ENCODE peak calls at places on chromosome 12, in ten cellular contexts. One of them, this sample, is unnamed.

GRCh38 chr12:96047621-96048211 is 12.3 kb upstream of the LTA4H start:
- DNase-seq in NK-92 treated with Interleukin-12 subunit alpha and Interleukin-12 subunit beta, amount 100 ng/mL, for 24 hours: no peak
- DNase-seq in fibroblast of lung: peak; percentile 76
- DNase-seq in NCI-H187: peak; percentile 78
- DNase-seq in heart left ventricle: peak; percentile 35
- DNase-seq in RWPE1: peak; percentile 89
- DNase-seq in colonic mucosa: no peak
- DNase-seq in naive thymus-derived CD8-positive, alpha-beta T cell: no peak
- DNase-seq in activated CD4-positive, alpha-beta T cell treated with anti-CD3 and anti-CD28 coated beads, Interleukin-2, amount 50 U/mL, for 48 hours: no peak
- DNase-seq in hypothalamus: no peak
- DNase-seq in this sample: no peak

GRCh38 chr12:59708484-59708883 is 112.7 kb downstream of the SLC16A7 start:
- DNase-seq in NK-92 treated with Interleukin-12 subunit alpha and Interleukin-12 subunit beta, amount 100 ng/mL, for 24 hours: no peak
- DNase-seq in fibroblast of lung: no peak
- DNase-seq in NCI-H187: no peak
- DNase-seq in heart left ventricle: no peak
- DNase-seq in RWPE1: peak; percentile 4
- DNase-seq in colonic mucosa: no peak
- DNase-seq in naive thymus-derived CD8-positive, alpha-beta T cell: no peak
- DNase-seq in activated CD4-positive, alpha-beta T cell treated with anti-CD3 and anti-CD28 coated beads, Interleukin-2, amount 50 U/mL, for 48 hours: no peak
- DNase-seq in hypothalamus: no peak
- DNase-seq in this sample: no peak

GRCh38 chr12:23906329-23906728 is 43.1 kb downstream of the SOX5 start:
- DNase-seq in NK-92 treated with Interleukin-12 subunit alpha and Interleukin-12 subunit beta, amount 100 ng/mL, for 24 hours: no peak
- DNase-seq in fibroblast of lung: peak; percentile 6
- DNase-seq in NCI-H187: no peak
- DNase-seq in heart left ventricle: peak; percentile 51
- DNase-seq in RWPE1: peak; percentile 1
- DNase-seq in colonic mucosa: no peak
- DNase-seq in naive thymus-derived CD8-positive, alpha-beta T cell: no peak
- DNase-seq in activated CD4-positive, alpha-beta T cell treated with anti-CD3 and anti-CD28 coated beads, Interleukin-2, amount 50 U/mL, for 48 hours: no peak
- DNase-seq in hypothalamus: no peak
- DNase-seq in this sample: no peak

GRCh38 chr12:30219047-30219446 is 435.3 kb upstream of the TMTC1 start:
- DNase-seq in NK-92 treated with Interleukin-12 subunit alpha and Interleukin-12 subunit beta, amount 100 ng/mL, for 24 hours: no peak
- DNase-seq in fibroblast of lung: no peak
- DNase-seq in NCI-H187: no peak
- DNase-seq in heart left ventricle: no peak
- DNase-seq in RWPE1: no peak
- DNase-seq in colonic mucosa: no peak
- DNase-seq in naive thymus-derived CD8-positive, alpha-beta T cell: no peak
- DNase-seq in activated CD4-positive, alpha-beta T cell treated with anti-CD3 and anti-CD28 coated beads, Interleukin-2, amount 50 U/mL, for 48 hours: no peak
- DNase-seq in hypothalamus: no peak
- DNase-seq in this sample: no peak

GRCh38 chr12:113788020-113788856 is 177.9 kb downstream of the RBM19 start:
- DNase-seq in NK-92 treated with Interleukin-12 subunit alpha and Interleukin-12 subunit beta, amount 100 ng/mL, for 24 hours: no peak
- DNase-seq in fibroblast of lung: peak; percentile 11
- DNase-seq in NCI-H187: no peak
- DNase-seq in heart left ventricle: no peak
- DNase-seq in RWPE1: no peak
- DNase-seq in colonic mucosa: no peak
- DNase-seq in naive thymus-derived CD8-positive, alpha-beta T cell: no peak
- DNase-seq in activated CD4-positive, alpha-beta T cell treated with anti-CD3 and anti-CD28 coated beads, Interleukin-2, amount 50 U/mL, for 48 hours: no peak
- DNase-seq in hypothalamus: no peak
- DNase-seq in this sample: peak; percentile 32

GRCh38 chr12:77521458-77522115 is 309.1 kb upstream of the NAV3 start:
- DNase-seq in NK-92 treated with Interleukin-12 subunit alpha and Interleukin-12 subunit beta, amount 100 ng/mL, for 24 hours: no peak
- DNase-seq in fibroblast of lung: peak; percentile 47
- DNase-seq in NCI-H187: no peak
- DNase-seq in heart left ventricle: no peak
- DNase-seq in RWPE1: no peak
- DNase-seq in colonic mucosa: no peak
- DNase-seq in naive thymus-derived CD8-positive, alpha-beta T cell: no peak
- DNase-seq in activated CD4-positive, alpha-beta T cell treated with anti-CD3 and anti-CD28 coated beads, Interleukin-2, amount 50 U/mL, for 48 hours: no peak
- DNase-seq in hypothalamus: no peak
- DNase-seq in this sample: peak; percentile 2

GRCh38 chr12:99433155-99433554 is 214.4 kb upstream of the GARIN6 start:
- DNase-seq in NK-92 treated with Interleukin-12 subunit alpha and Interleukin-12 subunit beta, amount 100 ng/mL, for 24 hours: no peak
- DNase-seq in fibroblast of lung: no peak
- DNase-seq in NCI-H187: no peak
- DNase-seq in heart left ventricle: no peak
- DNase-seq in RWPE1: no peak
- DNase-seq in colonic mucosa: no peak
- DNase-seq in naive thymus-derived CD8-positive, alpha-beta T cell: no peak
- DNase-seq in activated CD4-positive, alpha-beta T cell treated with anti-CD3 and anti-CD28 coated beads, Interleukin-2, amount 50 U/mL, for 48 hours: no peak
- DNase-seq in hypothalamus: no peak
- DNase-seq in this sample: no peak

GRCh38 chr12:817941-818600 is 65.7 kb downstream of the WNK1 start:
- DNase-seq in NK-92 treated with Interleukin-12 subunit alpha and Interleukin-12 subunit beta, amount 100 ng/mL, for 24 hours: no peak
- DNase-seq in fibroblast of lung: no peak
- DNase-seq in NCI-H187: no peak
- DNase-seq in heart left ventricle: no peak
- DNase-seq in RWPE1: no peak
- DNase-seq in colonic mucosa: no peak
- DNase-seq in naive thymus-derived CD8-positive, alpha-beta T cell: no peak
- DNase-seq in activated CD4-positive, alpha-beta T cell treated with anti-CD3 and anti-CD28 coated beads, Interleukin-2, amount 50 U/mL, for 48 hours: no peak
- DNase-seq in hypothalamus: no peak
- DNase-seq in this sample: no peak

GRCh38 chr12:113092478-113093408 is 36.2 kb downstream of the DTX1 start:
- DNase-seq in NK-92 treated with Interleukin-12 subunit alpha and Interleukin-12 subunit beta, amount 100 ng/mL, for 24 hours: no peak
- DNase-seq in fibroblast of lung: no peak
- DNase-seq in NCI-H187: peak; percentile 13
- DNase-seq in heart left ventricle: peak; percentile 46
- DNase-seq in RWPE1: peak; percentile 53
- DNase-seq in colonic mucosa: peak; percentile 80
- DNase-seq in naive thymus-derived CD8-positive, alpha-beta T cell: no peak
- DNase-seq in activated CD4-positive, alpha-beta T cell treated with anti-CD3 and anti-CD28 coated beads, Interleukin-2, amount 50 U/mL, for 48 hours: no peak
- DNase-seq in hypothalamus: no peak
- DNase-seq in this sample: no peak

GRCh38 chr12:1220127-1221092 is 229.4 kb downstream of the ERC1 start:
- DNase-seq in NK-92 treated with Interleukin-12 subunit alpha and Interleukin-12 subunit beta, amount 100 ng/mL, for 24 hours: no peak
- DNase-seq in fibroblast of lung: no peak
- DNase-seq in NCI-H187: no peak
- DNase-seq in heart left ventricle: peak; percentile 30
- DNase-seq in RWPE1: no peak
- DNase-seq in colonic mucosa: peak; percentile 81
- DNase-seq in naive thymus-derived CD8-positive, alpha-beta T cell: no peak
- DNase-seq in activated CD4-positive, alpha-beta T cell treated with anti-CD3 and anti-CD28 coated beads, Interleukin-2, amount 50 U/mL, for 48 hours: no peak
- DNase-seq in hypothalamus: no peak
- DNase-seq in this sample: no peak

GRCh38 chr12:119699199-119699765 is 31.3 kb downstream of the PRKAB1 start:
- DNase-seq in NK-92 treated with Interleukin-12 subunit alpha and Interleukin-12 subunit beta, amount 100 ng/mL, for 24 hours: no peak
- DNase-seq in fibroblast of lung: no peak
- DNase-seq in NCI-H187: no peak
- DNase-seq in heart left ventricle: no peak
- DNase-seq in RWPE1: no peak
- DNase-seq in colonic mucosa: no peak
- DNase-seq in naive thymus-derived CD8-positive, alpha-beta T cell: no peak
- DNase-seq in activated CD4-positive, alpha-beta T cell treated with anti-CD3 and anti-CD28 coated beads, Interleukin-2, amount 50 U/mL, for 48 hours: no peak
- DNase-seq in hypothalamus: no peak
- DNase-seq in this sample: no peak

GRCh38 chr12:46555379-46555778 is 182.8 kb upstream of the SLC38A2 start:
- DNase-seq in NK-92 treated with Interleukin-12 subunit alpha and Interleukin-12 subunit beta, amount 100 ng/mL, for 24 hours: no peak
- DNase-seq in fibroblast of lung: peak; percentile 93
- DNase-seq in NCI-H187: no peak
- DNase-seq in heart left ventricle: no peak
- DNase-seq in RWPE1: no peak
- DNase-seq in colonic mucosa: no peak
- DNase-seq in naive thymus-derived CD8-positive, alpha-beta T cell: no peak
- DNase-seq in activated CD4-positive, alpha-beta T cell treated with anti-CD3 and anti-CD28 coated beads, Interleukin-2, amount 50 U/mL, for 48 hours: no peak
- DNase-seq in hypothalamus: no peak
- DNase-seq in this sample: peak; percentile 78

GRCh38 chr12:55974308-55974724 is 438 bp downstream of the RAB5B start:
- DNase-seq in NK-92 treated with Interleukin-12 subunit alpha and Interleukin-12 subunit beta, amount 100 ng/mL, for 24 hours: no peak
- DNase-seq in fibroblast of lung: peak; percentile 45
- DNase-seq in NCI-H187: no peak
- DNase-seq in heart left ventricle: peak; percentile 65
- DNase-seq in RWPE1: peak; percentile 62
- DNase-seq in colonic mucosa: peak; percentile 62
- DNase-seq in naive thymus-derived CD8-positive, alpha-beta T cell: no peak
- DNase-seq in activated CD4-positive, alpha-beta T cell treated with anti-CD3 and anti-CD28 coated beads, Interleukin-2, amount 50 U/mL, for 48 hours: peak; percentile 46
- DNase-seq in hypothalamus: no peak
- DNase-seq in this sample: no peak

GRCh38 chr12:66156654-66157053 is 13.1 kb downstream of the TMBIM4 start:
- DNase-seq in NK-92 treated with Interleukin-12 subunit alpha and Interleukin-12 subunit beta, amount 100 ng/mL, for 24 hours: no peak
- DNase-seq in fibroblast of lung: peak; percentile 46
- DNase-seq in NCI-H187: no peak
- DNase-seq in heart left ventricle: no peak
- DNase-seq in RWPE1: no peak
- DNase-seq in colonic mucosa: peak; percentile 58
- DNase-seq in naive thymus-derived CD8-positive, alpha-beta T cell: no peak
- DNase-seq in activated CD4-positive, alpha-beta T cell treated with anti-CD3 and anti-CD28 coated beads, Interleukin-2, amount 50 U/mL, for 48 hours: no peak
- DNase-seq in hypothalamus: no peak
- DNase-seq in this sample: no peak

GRCh38 chr12:118190266-118190665 is 54.3 kb downstream of the PEBP1 start:
- DNase-seq in NK-92 treated with Interleukin-12 subunit alpha and Interleukin-12 subunit beta, amount 100 ng/mL, for 24 hours: no peak
- DNase-seq in fibroblast of lung: peak; percentile 54
- DNase-seq in NCI-H187: no peak
- DNase-seq in heart left ventricle: no peak
- DNase-seq in RWPE1: no peak
- DNase-seq in colonic mucosa: no peak
- DNase-seq in naive thymus-derived CD8-positive, alpha-beta T cell: no peak
- DNase-seq in activated CD4-positive, alpha-beta T cell treated with anti-CD3 and anti-CD28 coated beads, Interleukin-2, amount 50 U/mL, for 48 hours: no peak
- DNase-seq in hypothalamus: no peak
- DNase-seq in this sample: no peak

GRCh38 chr12:19131020-19131431 is 1.5 kb downstream of the PLEKHA5 start:
- DNase-seq in NK-92 treated with Interleukin-12 subunit alpha and Interleukin-12 subunit beta, amount 100 ng/mL, for 24 hours: no peak
- DNase-seq in fibroblast of lung: peak; percentile 78
- DNase-seq in NCI-H187: no peak
- DNase-seq in heart left ventricle: no peak
- DNase-seq in RWPE1: peak; percentile 43
- DNase-seq in colonic mucosa: peak; percentile 44
- DNase-seq in naive thymus-derived CD8-positive, alpha-beta T cell: no peak
- DNase-seq in activated CD4-positive, alpha-beta T cell treated with anti-CD3 and anti-CD28 coated beads, Interleukin-2, amount 50 U/mL, for 48 hours: no peak
- DNase-seq in hypothalamus: no peak
- DNase-seq in this sample: peak; percentile 36

GRCh38 chr12:78931466-78931990 is 67.0 kb downstream of the SYT1 start:
- DNase-seq in NK-92 treated with Interleukin-12 subunit alpha and Interleukin-12 subunit beta, amount 100 ng/mL, for 24 hours: no peak
- DNase-seq in fibroblast of lung: no peak
- DNase-seq in NCI-H187: no peak
- DNase-seq in heart left ventricle: no peak
- DNase-seq in RWPE1: no peak
- DNase-seq in colonic mucosa: no peak
- DNase-seq in naive thymus-derived CD8-positive, alpha-beta T cell: no peak
- DNase-seq in activated CD4-positive, alpha-beta T cell treated with anti-CD3 and anti-CD28 coated beads, Interleukin-2, amount 50 U/mL, for 48 hours: no peak
- DNase-seq in hypothalamus: no peak
- DNase-seq in this sample: no peak

GRCh38 chr12:1632702-1633101 is 3.7 kb downstream of the WNT5B start:
- DNase-seq in NK-92 treated with Interleukin-12 subunit alpha and Interleukin-12 subunit beta, amount 100 ng/mL, for 24 hours: no peak
- DNase-seq in fibroblast of lung: no peak
- DNase-seq in NCI-H187: no peak
- DNase-seq in heart left ventricle: peak; percentile 48
- DNase-seq in RWPE1: no peak
- DNase-seq in colonic mucosa: no peak
- DNase-seq in naive thymus-derived CD8-positive, alpha-beta T cell: no peak
- DNase-seq in activated CD4-positive, alpha-beta T cell treated with anti-CD3 and anti-CD28 coated beads, Interleukin-2, amount 50 U/mL, for 48 hours: no peak
- DNase-seq in hypothalamus: no peak
- DNase-seq in this sample: no peak

GRCh38 chr12:47267571-47267970 is 187.8 kb upstream of the AMIGO2 start:
- DNase-seq in NK-92 treated with Interleukin-12 subunit alpha and Interleukin-12 subunit beta, amount 100 ng/mL, for 24 hours: no peak
- DNase-seq in fibroblast of lung: no peak
- DNase-seq in NCI-H187: no peak
- DNase-seq in heart left ventricle: no peak
- DNase-seq in RWPE1: peak; percentile 98
- DNase-seq in colonic mucosa: no peak
- DNase-seq in naive thymus-derived CD8-positive, alpha-beta T cell: no peak
- DNase-seq in activated CD4-positive, alpha-beta T cell treated with anti-CD3 and anti-CD28 coated beads, Interleukin-2, amount 50 U/mL, for 48 hours: no peak
- DNase-seq in hypothalamus: no peak
- DNase-seq in this sample: no peak

GRCh38 chr12:107884769-107885694 is 110.5 kb downstream of the ASCL4 start:
- DNase-seq in NK-92 treated with Interleukin-12 subunit alpha and Interleukin-12 subunit beta, amount 100 ng/mL, for 24 hours: peak; percentile 28
- DNase-seq in fibroblast of lung: peak; percentile 55
- DNase-seq in NCI-H187: peak; percentile 35
- DNase-seq in heart left ventricle: no peak
- DNase-seq in RWPE1: peak; percentile 52
- DNase-seq in colonic mucosa: peak; percentile 53
- DNase-seq in naive thymus-derived CD8-positive, alpha-beta T cell: no peak
- DNase-seq in activated CD4-positive, alpha-beta T cell treated with anti-CD3 and anti-CD28 coated beads, Interleukin-2, amount 50 U/mL, for 48 hours: peak; percentile 35
- DNase-seq in hypothalamus: no peak
- DNase-seq in this sample: peak; percentile 30

GRCh38 chr12:102294568-102294967 is 96.9 kb upstream of the PMCH start:
- DNase-seq in NK-92 treated with Interleukin-12 subunit alpha and Interleukin-12 subunit beta, amount 100 ng/mL, for 24 hours: no peak
- DNase-seq in fibroblast of lung: no peak
- DNase-seq in NCI-H187: no peak
- DNase-seq in heart left ventricle: no peak
- DNase-seq in RWPE1: no peak
- DNase-seq in colonic mucosa: no peak
- DNase-seq in naive thymus-derived CD8-positive, alpha-beta T cell: no peak
- DNase-seq in activated CD4-positive, alpha-beta T cell treated with anti-CD3 and anti-CD28 coated beads, Interleukin-2, amount 50 U/mL, for 48 hours: no peak
- DNase-seq in hypothalamus: no peak
- DNase-seq in this sample: no peak

GRCh38 chr12:56046027-56046780 is 4.5 kb downstream of the RPS26 start:
- DNase-seq in NK-92 treated with Interleukin-12 subunit alpha and Interleukin-12 subunit beta, amount 100 ng/mL, for 24 hours: no peak
- DNase-seq in fibroblast of lung: no peak
- DNase-seq in NCI-H187: no peak
- DNase-seq in heart left ventricle: no peak
- DNase-seq in RWPE1: no peak
- DNase-seq in colonic mucosa: no peak
- DNase-seq in naive thymus-derived CD8-positive, alpha-beta T cell: no peak
- DNase-seq in activated CD4-positive, alpha-beta T cell treated with anti-CD3 and anti-CD28 coated beads, Interleukin-2, amount 50 U/mL, for 48 hours: peak; percentile 21
- DNase-seq in hypothalamus: no peak
- DNase-seq in this sample: no peak

GRCh38 chr12:89544730-89545184 is 18.9 kb upstream of the POC1B start:
- DNase-seq in NK-92 treated with Interleukin-12 subunit alpha and Interleukin-12 subunit beta, amount 100 ng/mL, for 24 hours: no peak
- DNase-seq in fibroblast of lung: peak; percentile 50
- DNase-seq in NCI-H187: no peak
- DNase-seq in heart left ventricle: peak; percentile 66
- DNase-seq in RWPE1: no peak
- DNase-seq in colonic mucosa: peak; percentile 46
- DNase-seq in naive thymus-derived CD8-positive, alpha-beta T cell: no peak
- DNase-seq in activated CD4-positive, alpha-beta T cell treated with anti-CD3 and anti-CD28 coated beads, Interleukin-2, amount 50 U/mL, for 48 hours: no peak
- DNase-seq in hypothalamus: no peak
- DNase-seq in this sample: no peak

GRCh38 chr12:131454418-131455217 is 256.3 kb upstream of the SFSWAP start:
- DNase-seq in NK-92 treated with Interleukin-12 subunit alpha and Interleukin-12 subunit beta, amount 100 ng/mL, for 24 hours: peak; percentile 4
- DNase-seq in fibroblast of lung: no peak
- DNase-seq in NCI-H187: peak; percentile 8
- DNase-seq in heart left ventricle: no peak
- DNase-seq in RWPE1: peak; percentile 54
- DNase-seq in colonic mucosa: no peak
- DNase-seq in naive thymus-derived CD8-positive, alpha-beta T cell: no peak
- DNase-seq in activated CD4-positive, alpha-beta T cell treated with anti-CD3 and anti-CD28 coated beads, Interleukin-2, amount 50 U/mL, for 48 hours: peak; percentile 46
- DNase-seq in hypothalamus: no peak
- DNase-seq in this sample: peak; percentile 5

GRCh38 chr12:1851126-1851791 is 30.9 kb downstream of the LRTM2 start:
- DNase-seq in NK-92 treated with Interleukin-12 subunit alpha and Interleukin-12 subunit beta, amount 100 ng/mL, for 24 hours: no peak
- DNase-seq in fibroblast of lung: peak; percentile 73
- DNase-seq in NCI-H187: no peak
- DNase-seq in heart left ventricle: no peak
- DNase-seq in RWPE1: peak; percentile 45
- DNase-seq in colonic mucosa: no peak
- DNase-seq in naive thymus-derived CD8-positive, alpha-beta T cell: no peak
- DNase-seq in activated CD4-positive, alpha-beta T cell treated with anti-CD3 and anti-CD28 coated beads, Interleukin-2, amount 50 U/mL, for 48 hours: no peak
- DNase-seq in hypothalamus: no peak
- DNase-seq in this sample: no peak

GRCh38 chr12:52442600-52443061 is 8.5 kb upstream of the KRT75 start:
- DNase-seq in NK-92 treated with Interleukin-12 subunit alpha and Interleukin-12 subunit beta, amount 100 ng/mL, for 24 hours: no peak
- DNase-seq in fibroblast of lung: peak; percentile 59
- DNase-seq in NCI-H187: no peak
- DNase-seq in heart left ventricle: peak; percentile 47
- DNase-seq in RWPE1: peak; percentile 83
- DNase-seq in colonic mucosa: no peak
- DNase-seq in naive thymus-derived CD8-positive, alpha-beta T cell: no peak
- DNase-seq in activated CD4-positive, alpha-beta T cell treated with anti-CD3 and anti-CD28 coated beads, Interleukin-2, amount 50 U/mL, for 48 hours: no peak
- DNase-seq in hypothalamus: no peak
- DNase-seq in this sample: peak; percentile 35

GRCh38 chr12:6302621-6303020 is 7.9 kb upstream of the PLEKHG6 start:
- DNase-seq in NK-92 treated with Interleukin-12 subunit alpha and Interleukin-12 subunit beta, amount 100 ng/mL, for 24 hours: no peak
- DNase-seq in fibroblast of lung: no peak
- DNase-seq in NCI-H187: no peak
- DNase-seq in heart left ventricle: no peak
- DNase-seq in RWPE1: no peak
- DNase-seq in colonic mucosa: no peak
- DNase-seq in naive thymus-derived CD8-positive, alpha-beta T cell: no peak
- DNase-seq in activated CD4-positive, alpha-beta T cell treated with anti-CD3 and anti-CD28 coated beads, Interleukin-2, amount 50 U/mL, for 48 hours: no peak
- DNase-seq in hypothalamus: no peak
- DNase-seq in this sample: no peak

GRCh38 chr12:87136330-87136976 is 880.3 kb upstream of the MGAT4C start:
- DNase-seq in NK-92 treated with Interleukin-12 subunit alpha and Interleukin-12 subunit beta, amount 100 ng/mL, for 24 hours: no peak
- DNase-seq in fibroblast of lung: peak; percentile 68
- DNase-seq in NCI-H187: no peak
- DNase-seq in heart left ventricle: no peak
- DNase-seq in RWPE1: no peak
- DNase-seq in colonic mucosa: no peak
- DNase-seq in naive thymus-derived CD8-positive, alpha-beta T cell: no peak
- DNase-seq in activated CD4-positive, alpha-beta T cell treated with anti-CD3 and anti-CD28 coated beads, Interleukin-2, amount 50 U/mL, for 48 hours: no peak
- DNase-seq in hypothalamus: no peak
- DNase-seq in this sample: peak; percentile 21